ENCODE peak calls at places on chromosomes 13 and 19, in four cellular contexts. X is psoas muscle, L is foreskin fibroblast, R is mesothelial cell of epicardium. N is an unnamed sample.

GRCh38 chr19:41156207-41156606 is 36.8 kb upstream of the CYP2S1 start:
- DNase-seq in L (peak; percentile 4), X (no peak), R (no peak), N (no peak)

GRCh38 chr13:67643656-67644055 is 413.5 kb upstream of the PCDH9 start:
- DNase-seq in R (no peak), L (no peak), X (no peak), N (no peak)

GRCh38 chr19:33241530-33242101 is 16.0 kb upstream of the SLC7A10 start:
- DNase-seq in L (no peak), R (no peak), X (no peak), N (peak; percentile 47)

GRCh38 chr13:106533940-106534843 is 1.3 kb downstream of the EFNB2 start:
- DNase-seq in X (peak; percentile 30), R (peak; percentile 69), L (peak; percentile 69), N (peak; percentile 52)

GRCh38 chr13:99990045-99990977 is 8.7 kb downstream of the ZIC2 start:
- DNase-seq in X (no peak), L (no peak), R (no peak), N (peak; percentile 64)

GRCh38 chr13:107329991-107330390 is 762.1 kb upstream of the ARGLU1 start:
- DNase-seq in R (no peak), X (no peak), L (no peak), N (no peak)

GRCh38 chr13:24452044-24452443 is 60.5 kb downstream of the PARP4 start:
- DNase-seq in R (no peak), X (no peak), L (no peak), N (no peak)

GRCh38 chr13:80436571-80437169 is 95.7 kb upstream of the SPRY2 start:
- DNase-seq in X (no peak), L (peak; percentile 77), R (no peak), N (no peak)

GRCh38 chr13:57123660-57124059 is 17.1 kb upstream of the PRR20A start:
- DNase-seq in X (no peak), R (no peak), L (no peak), N (no peak)

GRCh38 chr13:52345048-52345447 is 60.9 kb downstream of the THSD1 start:
- DNase-seq in R (no peak), L (no peak), X (no peak), N (no peak)

GRCh38 chr13:45092668-45093067 is 27.6 kb upstream of the GTF2F2 start:
- DNase-seq in X (no peak), R (no peak), L (peak; percentile 26), N (no peak)

GRCh38 chr13:30998548-30999140 is 66.2 kb downstream of the TEX26 start:
- DNase-seq in L (peak; percentile 16), R (peak; percentile 47), X (no peak), N (no peak)

GRCh38 chr19:29293736-29294342 is 80.9 kb upstream of the UQCRFS1 start:
- DNase-seq in R (no peak), L (no peak), X (no peak), N (no peak)

GRCh38 chr13:79998386-79998785 is 342.5 kb downstream of the SPRY2 start:
- DNase-seq in R (no peak), L (no peak), X (no peak), N (no peak)

GRCh38 chr13:113051641-113052040 is 54.0 kb upstream of the F7 start:
- DNase-seq in L (no peak), X (no peak), R (no peak), N (no peak)

GRCh38 chr13:93529961-93530360 is 303.4 kb downstream of the GPC6 start:
- DNase-seq in L (peak; percentile 18), X (no peak), R (no peak), N (no peak)

GRCh38 chr19:35436477-35437141 is 11.4 kb upstream of the FFAR2 start:
- DNase-seq in L (peak; percentile 14), X (no peak), R (no peak), N (no peak)

GRCh38 chr13:30600470-30600869 is 17.2 kb upstream of the USPL1 start:
- DNase-seq in X (no peak), R (no peak), L (no peak), N (no peak)

GRCh38 chr13:24038846-24039330 is 121.6 kb upstream of the SPATA13 start:
- DNase-seq in R (no peak), X (no peak), L (peak; percentile 36), N (no peak)

GRCh38 chr13:76885203-76886004 is 801 bp downstream of the KCTD12 start:
- DNase-seq in X (peak; percentile 70), R (peak; percentile 68), L (peak; percentile 74), N (peak; percentile 68)

GRCh38 chr19:15629003-15629880 is 11.5 kb upstream of the CYP4F3 start:
- DNase-seq in R (no peak), X (peak; percentile 74), L (peak; percentile 10), N (peak; percentile 45)

GRCh38 chr19:19602136-19602712 is 16.3 kb downstream of the PBX4 start:
- DNase-seq in L (no peak), R (no peak), X (no peak), N (no peak)

GRCh38 chr13:46386996-46387851 is at the start of gene RUBCNL:
- DNase-seq in X (peak; percentile 37), L (no peak), R (peak; percentile 59), N (peak; percentile 82)
- TF ChIP-seq CTCF in X (no peak), L (no peak), R (no peak), N (no peak)

GRCh38 chr19:5997371-5997770 is 19.4 kb upstream of the RANBP3 start:
- DNase-seq in R (no peak), L (no peak), X (no peak), N (peak; percentile 38)
- TF ChIP-seq CTCF in R (no peak), L (no peak), X (no peak), N (peak; percentile 14)

GRCh38 chr13:28822161-28822560 is 2.0 kb downstream of the MTUS2 start:
- DNase-seq in L (no peak), R (no peak), X (no peak), N (no peak)

GRCh38 chr13:28820099-28821051 is at the start of gene MTUS2:
- DNase-seq in L (no peak), X (no peak), R (no peak), N (peak; percentile 32)

GRCh38 chr13:28819046-28819747 is 942 bp upstream of the MTUS2 start:
- DNase-seq in L (peak; percentile 42), X (no peak), R (no peak), N (no peak)

GRCh38 chr13:28817204-28817603 is 2.9 kb upstream of the MTUS2 start:
- DNase-seq in X (no peak), R (no peak), L (no peak), N (no peak)

DNA sequence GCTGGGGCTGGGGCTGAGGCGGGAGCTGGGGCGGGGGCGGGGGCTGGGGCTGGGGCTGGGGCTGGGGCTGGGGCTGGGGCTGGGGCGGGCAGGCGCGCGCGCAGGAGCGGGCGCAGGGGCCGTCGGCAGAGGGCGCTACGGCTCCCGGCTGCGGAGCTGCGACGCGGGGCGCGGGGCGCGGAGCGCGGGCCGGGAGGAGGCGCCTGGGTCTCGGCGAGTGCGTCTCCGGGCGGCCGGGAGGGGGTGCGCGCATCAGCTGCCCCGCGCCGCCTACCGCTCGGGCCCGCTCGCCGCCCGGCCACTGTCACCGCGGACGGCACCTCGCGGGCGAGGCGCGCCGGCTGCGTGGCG is 416 bp upstream of the MTUS2 start:
- DNase-seq in L (peak; percentile 35), R (peak; percentile 81), X (no peak), N (peak; percentile 89)
- TF ChIP-seq CTCF in L (no peak), R (no peak), X (no peak), N (no peak)

GRCh38 chr19:53008061-53008778 is 5.5 kb upstream of the ERVV-1 start:
- DNase-seq in R (no peak), X (no peak), L (no peak), N (no peak)

GRCh38 chr19:53013621-53014020 is at the start of gene ERVV-1:
- DNase-seq in R (no peak), L (no peak), X (no peak), N (no peak)

GRCh38 chr19:53012006-53012405 is 1.7 kb upstream of the ERVV-1 start:
- DNase-seq in L (no peak), R (no peak), X (no peak), N (no peak)

GRCh38 chr19:53007200-53008054 is 6.3 kb upstream of the ERVV-1 start:
- DNase-seq in X (no peak), R (no peak), L (no peak), N (no peak)

DNA sequence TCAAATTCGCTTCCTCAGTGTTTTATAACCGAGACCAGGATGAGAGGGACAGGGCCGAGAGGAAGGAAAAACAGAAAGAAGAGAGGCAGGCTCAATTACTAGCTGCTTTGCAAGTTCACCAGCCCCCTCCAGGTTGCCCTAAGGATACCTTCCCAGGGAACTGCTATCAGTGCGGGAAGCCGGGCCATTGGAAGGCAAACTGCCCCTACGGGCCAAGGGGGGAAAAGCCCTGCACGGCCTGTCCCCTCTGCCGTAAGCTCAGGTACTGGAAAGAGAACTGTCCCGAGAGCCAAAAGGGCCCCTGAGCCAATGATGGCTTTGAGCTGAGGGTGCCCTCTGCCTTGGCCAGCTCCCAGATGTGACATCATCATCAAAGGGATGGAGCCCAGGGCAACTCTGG is 3.2 kb upstream of the ERVV-1 start:
- DNase-seq in R (no peak), L (no peak), X (no peak), N (no peak)
- TF ChIP-seq CTCF in R (no peak), L (no peak), X (no peak), N (no peak)

GRCh38 chr13:111046590-111047141 is 68.4 kb upstream of the ARHGEF7 start:
- DNase-seq in X (peak; percentile 64), R (no peak), L (peak; percentile 66), N (no peak)
- TF ChIP-seq CTCF in X (peak; percentile 40), R (no peak), L (peak; percentile 48), N (no peak)

N was measured in nephron progenitor cell.